ENCODE peak calls at places on chromosomes 13 and 19, in five cellular contexts. Y is body of pancreas, K is heart left ventricle, M is GM23338, P is neural crest cell. L is an unnamed sample.

GRCh38 chr19:11247391-11247790 is 8.0 kb downstream of the ANGPTL8 start:
- DNase-seq in Y (peak; percentile 28), K (peak; percentile 93), M (no peak), P (no peak), L (no peak)

GRCh38 chr13:76885203-76886004 is 801 bp downstream of the KCTD12 start:
- DNase-seq in Y (peak; percentile 60), K (peak; percentile 78), M (peak; percentile 80), P (peak; percentile 40), L (peak; percentile 66)

GRCh38 chr13:98533912-98534311 is 43.0 kb downstream of the STK24 start:
- DNase-seq in Y (no peak), K (no peak), M (no peak), P (no peak), L (peak; percentile 52)

GRCh38 chr13:110495881-110496280 is 65.6 kb downstream of the RAB20 start:
- DNase-seq in Y (no peak), K (no peak), M (no peak), P (no peak), L (no peak)

GRCh38 chr13:46685006-46685730 is 111.8 kb downstream of the ESD start:
- DNase-seq in Y (no peak), K (no peak), M (no peak), P (no peak), L (no peak)

GRCh38 chr13:20132052-20132634 is 28.7 kb downstream of the GJA3 start:
- DNase-seq in Y (no peak), K (no peak), M (no peak), P (no peak), L (no peak)

GRCh38 chr13:103354189-103354588 is 288.0 kb upstream of the SLC10A2 start:
- DNase-seq in Y (no peak), K (no peak), M (no peak), P (no peak), L (no peak)

GRCh38 chr19:18644144-18645034 is 7.6 kb downstream of the KLHL26 start:
- DNase-seq in Y (no peak), K (no peak), M (no peak), P (no peak), L (no peak)

GRCh38 chr13:37652596-37652995 is 54.0 kb upstream of the POSTN start:
- DNase-seq in Y (no peak), K (no peak), M (no peak), P (no peak), L (no peak)

GRCh38 chr13:21109168-21109567 is 47.8 kb upstream of the LATS2 start:
- DNase-seq in Y (no peak), K (no peak), M (no peak), P (no peak), L (no peak)

GRCh38 chr13:92716749-92717148 is 509.9 kb upstream of the GPC6 start:
- DNase-seq in Y (no peak), K (no peak), M (peak; percentile 30), P (no peak), L (no peak)

GRCh38 chr13:24866488-24866887 is 102.5 kb downstream of the RNF17 start:
- DNase-seq in Y (no peak), K (no peak), M (no peak), P (no peak), L (no peak)
- TF ChIP-seq CTCF in Y (no peak), K (no peak), M (peak; percentile 7), P (no peak), L (no peak)

GRCh38 chr13:39765801-39766463 is 110.5 kb downstream of the COG6 start:
- DNase-seq in Y (no peak), K (peak; percentile 34), M (peak; percentile 56), P (no peak), L (peak; percentile 52)
- TF ChIP-seq CTCF in Y (no peak), K (no peak), M (peak; percentile 38), P (no peak), L (peak; percentile 31)

GRCh38 chr19:1357695-1358094 is 26.0 kb upstream of the NDUFS7 start:
- DNase-seq in Y (no peak), K (no peak), M (peak; percentile 75), P (no peak), L (no peak)

GRCh38 chr19:1355258-1355973 is 28.3 kb upstream of the NDUFS7 start:
- DNase-seq in Y (no peak), K (peak; percentile 39), M (no peak), P (no peak), L (peak; percentile 26)

GRCh38 chr19:1353144-1353543 is 30.6 kb upstream of the NDUFS7 start:
- DNase-seq in Y (no peak), K (no peak), M (no peak), P (no peak), L (no peak)

GRCh38 chr19:1355974-1356865 is 27.5 kb upstream of the NDUFS7 start:
- DNase-seq in Y (no peak), K (no peak), M (no peak), P (no peak), L (no peak)

DNA sequence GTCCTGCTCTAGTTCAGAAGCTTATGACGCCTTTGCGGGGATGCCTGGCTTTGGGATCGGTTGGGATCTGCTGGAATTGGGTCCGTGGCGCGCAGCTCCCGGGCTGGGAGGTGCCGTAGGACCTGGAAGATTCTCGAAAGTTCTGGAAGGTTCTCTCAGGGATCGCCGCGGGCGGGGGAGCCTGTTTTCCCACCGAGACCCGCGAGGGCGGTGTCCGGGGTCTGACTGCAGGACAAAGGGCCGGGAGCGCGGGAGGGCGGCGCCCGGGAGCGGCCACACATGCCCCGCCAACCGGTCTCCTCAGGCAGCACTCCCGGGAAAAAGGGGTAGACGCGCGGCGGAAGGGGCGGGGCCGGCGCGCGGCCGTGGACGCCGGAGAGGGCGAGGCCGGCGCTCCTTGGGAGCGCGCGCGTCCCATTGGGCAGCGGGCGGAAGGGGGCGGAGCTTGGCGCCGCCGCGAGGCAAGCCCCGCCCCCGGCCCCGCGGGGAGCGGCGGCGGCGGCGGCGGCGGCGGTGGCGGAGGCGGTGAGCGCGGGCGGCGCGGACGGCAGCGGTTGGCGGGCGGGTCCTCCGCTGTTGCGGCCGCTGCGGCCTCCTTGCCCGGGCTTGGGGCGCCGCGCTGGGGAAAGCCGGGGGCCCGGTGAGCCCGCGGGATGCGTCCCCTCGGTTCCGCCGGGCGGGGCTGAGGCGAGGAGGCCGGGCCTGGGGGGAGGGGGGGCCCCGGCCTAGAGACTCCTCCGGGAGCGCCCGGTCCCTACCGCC is 29.0 kb upstream of the NDUFS7 start:
- DNase-seq in Y (peak; percentile 91), K (peak; percentile 93), M (peak; percentile 91), P (peak; percentile 81), L (peak; percentile 80)
- TF ChIP-seq CTCF in Y (no peak), K (no peak), M (no peak), P (no peak), L (no peak)

GRCh38 chr13:114025432-114026127 is 51.7 kb upstream of the C13orf46 start:
- DNase-seq in Y (no peak), K (no peak), M (no peak), P (no peak), L (no peak)
- TF ChIP-seq CTCF in Y (no peak), K (no peak), M (no peak), P (no peak), L (no peak)

GRCh38 chr19:38073806-38074685 is 150.0 kb downstream of the DPF1 start:
- DNase-seq in Y (no peak), K (no peak), M (peak; percentile 81), P (peak; percentile 22), L (no peak)
- TF ChIP-seq CTCF in Y (no peak), K (no peak), M (peak; percentile 63), P (peak; percentile 34), L (no peak)

GRCh38 chr13:86464193-86464592 is 665.0 kb upstream of the SLITRK6 start:
- DNase-seq in Y (no peak), K (no peak), M (peak; percentile 40), P (no peak), L (no peak)
- TF ChIP-seq CTCF in Y (no peak), K (no peak), M (peak; percentile 61), P (peak; percentile 56), L (no peak)

GRCh38 chr13:26541041-26541440 is 16.4 kb upstream of the WASF3 start:
- DNase-seq in Y (no peak), K (no peak), M (no peak), P (no peak), L (no peak)

GRCh38 chr13:26548251-26548765 is 9.2 kb upstream of the WASF3 start:
- DNase-seq in Y (no peak), K (no peak), M (no peak), P (no peak), L (no peak)

GRCh38 chr13:26540319-26540718 is 17.2 kb upstream of the WASF3 start:
- DNase-seq in Y (no peak), K (no peak), M (no peak), P (no peak), L (no peak)

GRCh38 chr13:26541678-26542553 is 15.6 kb upstream of the WASF3 start:
- DNase-seq in Y (no peak), K (no peak), M (peak; percentile 17), P (no peak), L (no peak)

GRCh38 chr13:26544707-26545106 is 12.8 kb upstream of the WASF3 start:
- DNase-seq in Y (no peak), K (no peak), M (no peak), P (no peak), L (no peak)
- TF ChIP-seq CTCF in Y (no peak), K (no peak), M (no peak), P (no peak), L (no peak)

DNA sequence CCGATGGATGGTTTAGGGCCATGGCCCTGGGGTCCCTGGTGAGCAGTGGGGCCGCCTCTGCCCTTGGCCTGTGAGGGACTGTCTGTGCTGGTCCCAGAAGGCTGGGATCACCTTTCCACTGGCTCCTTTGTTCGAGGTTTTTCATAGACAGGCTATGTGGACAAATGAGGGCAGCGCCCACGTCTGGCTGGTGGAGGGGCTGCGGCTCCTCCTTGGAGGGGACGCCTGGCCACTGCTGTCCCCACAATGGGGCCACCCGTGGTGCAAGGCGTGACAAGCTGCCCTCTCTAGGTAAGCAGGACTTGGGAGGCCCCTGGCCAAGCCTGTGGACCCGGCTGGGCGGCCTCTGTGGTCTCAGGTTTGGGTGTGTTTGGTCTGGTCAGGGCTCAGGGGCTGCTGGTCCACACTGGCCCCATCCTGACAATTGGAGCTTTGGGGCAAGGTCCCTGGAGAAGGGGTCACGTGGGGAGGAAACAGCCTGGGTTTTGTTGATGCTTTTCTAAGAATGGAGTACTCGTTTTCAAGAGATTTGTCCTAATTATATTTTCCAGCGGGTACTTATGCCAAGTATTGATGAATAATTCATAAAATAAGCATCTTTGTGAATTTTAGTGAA is 33.3 kb downstream of the MCF2L start:
- DNase-seq in Y (no peak), K (no peak), M (peak; percentile 69), P (peak; percentile 46), L (no peak)
- TF ChIP-seq CTCF in Y (peak; percentile 22), K (no peak), M (peak; percentile 56), P (peak; percentile 54), L (no peak)

DNA sequence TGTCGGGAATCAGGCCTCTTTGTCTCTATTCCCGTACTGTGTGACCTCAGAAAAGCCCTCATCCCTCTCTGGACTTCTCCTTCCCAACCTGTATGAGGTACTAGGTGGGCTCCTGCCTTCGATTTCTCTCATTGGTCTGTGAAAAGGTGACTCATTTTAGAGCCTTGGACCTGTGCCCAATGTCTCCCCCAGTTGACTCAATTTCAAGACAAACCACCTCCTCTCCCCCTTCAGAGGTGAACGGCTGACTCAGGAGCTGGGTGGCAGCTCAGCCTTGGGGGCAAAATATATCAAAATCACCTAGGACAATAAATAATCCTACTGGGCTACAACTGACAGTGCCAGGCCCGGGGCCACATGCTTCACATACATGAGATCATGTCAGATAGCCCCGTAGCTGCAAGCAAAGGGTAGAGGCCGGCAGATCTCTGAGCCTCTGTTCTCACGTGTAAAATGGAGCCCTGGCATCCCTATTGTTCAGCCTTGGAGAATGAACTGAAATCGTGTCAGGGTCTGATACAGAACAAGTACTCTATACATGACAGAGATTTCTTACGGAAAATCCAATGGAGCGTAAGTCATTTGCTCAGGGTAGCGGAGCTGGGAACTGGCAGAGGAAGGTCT is 543 bp downstream of the COQ8B start:
- DNase-seq in Y (peak; percentile 47), K (peak; percentile 40), M (no peak), P (no peak), L (peak; percentile 93)
- TF ChIP-seq CTCF in Y (no peak), K (no peak), M (no peak), P (no peak), L (no peak)

L was measured in activated CD8-positive, alpha-beta T cell treated with anti-CD3 and anti-CD28 coated beads for 36 hours.